ENCODE peak calls at places on chromosomes 2 and 18, in four cellular contexts. One of them, this sample, is unnamed.

GRCh38 chr2:120210234-120210781 is 12.9 kb downstream of the TMEM185B start:
- DNase-seq in K562: no peak
- DNase-seq in SK-N-SH: no peak
- DNase-seq in GM12878: no peak
- DNase-seq in this sample: no peak

GRCh38 chr2:120941571-120941970 is 205.9 kb downstream of the GLI2 start:
- DNase-seq in K562: no peak
- DNase-seq in GM12878: no peak
- DNase-seq in SK-N-SH: no peak
- DNase-seq in this sample: no peak

GRCh38 chr2:1876352-1876751 is 132.0 kb upstream of the PXDN start:
- DNase-seq in K562: no peak
- DNase-seq in SK-N-SH: no peak
- DNase-seq in GM12878: no peak
- DNase-seq in this sample: no peak

GRCh38 chr2:196066794-196067382 is 1.7 kb downstream of the DNAH7 start:
- DNase-seq in SK-N-SH: peak; percentile 47
- DNase-seq in K562: peak; percentile 36
- DNase-seq in GM12878: no peak
- DNase-seq in this sample: peak; percentile 19

GRCh38 chr18:58201728-58202405 is 157.8 kb downstream of the NEDD4L start:
- DNase-seq in GM12878: no peak
- DNase-seq in SK-N-SH: no peak
- DNase-seq in K562: no peak
- DNase-seq in this sample: no peak

GRCh38 chr18:60929966-60930365 is 403.3 kb upstream of the CDH20 start:
- DNase-seq in GM12878: no peak
- DNase-seq in K562: no peak
- DNase-seq in SK-N-SH: no peak
- DNase-seq in this sample: no peak

GRCh38 chr2:230410861-230411464 is 5.0 kb upstream of the SP100 start:
- DNase-seq in SK-N-SH: no peak
- DNase-seq in GM12878: no peak
- DNase-seq in K562: no peak
- DNase-seq in this sample: no peak

GRCh38 chr18:63376493-63377053 is 9.6 kb upstream of the KDSR start:
- DNase-seq in SK-N-SH: no peak
- DNase-seq in K562: no peak
- DNase-seq in GM12878: no peak
- DNase-seq in this sample: no peak

GRCh38 chr2:119475225-119475856 is 43.7 kb downstream of the TMEM37 start:
- DNase-seq in SK-N-SH: no peak
- DNase-seq in GM12878: no peak
- DNase-seq in K562: no peak
- DNase-seq in this sample: no peak

GRCh38 chr18:65336411-65336810 is 414.4 kb upstream of the CDH7 start:
- DNase-seq in GM12878: no peak
- DNase-seq in K562: no peak
- DNase-seq in SK-N-SH: no peak
- DNase-seq in this sample: no peak
- TF ChIP-seq REST in GM12878: no peak
- TF ChIP-seq REST in K562: no peak
- TF ChIP-seq REST in SK-N-SH: no peak
- TF ChIP-seq REST in this sample: no peak

DNA sequence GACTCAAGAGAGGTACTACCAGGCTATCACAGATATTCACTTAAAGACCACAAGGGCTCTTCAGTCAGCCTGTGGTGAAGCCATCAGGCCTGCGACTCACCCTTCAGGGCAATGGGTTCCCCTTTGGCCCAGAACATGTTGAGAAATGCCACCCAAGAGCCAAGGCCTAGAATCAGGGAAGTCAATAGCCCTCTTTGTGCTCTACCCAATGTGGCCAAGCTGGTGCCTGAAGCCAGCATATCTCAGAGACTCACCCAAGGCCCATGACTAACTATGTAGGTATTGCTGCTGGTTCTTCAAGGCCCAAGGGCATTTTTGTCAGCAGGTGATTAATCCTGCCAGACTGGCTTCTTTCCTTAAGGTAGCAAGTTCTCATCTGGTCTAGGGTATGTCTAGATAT is 338.9 kb upstream of the SETBP1 start:
- DNase-seq in GM12878: no peak
- DNase-seq in K562: no peak
- DNase-seq in SK-N-SH: no peak
- DNase-seq in this sample: no peak
- TF ChIP-seq SIN3A in GM12878: no peak
- TF ChIP-seq SIN3A in K562: no peak
- TF ChIP-seq SIN3A in SK-N-SH: no peak
- TF ChIP-seq SIN3A in this sample: no peak

DNA sequence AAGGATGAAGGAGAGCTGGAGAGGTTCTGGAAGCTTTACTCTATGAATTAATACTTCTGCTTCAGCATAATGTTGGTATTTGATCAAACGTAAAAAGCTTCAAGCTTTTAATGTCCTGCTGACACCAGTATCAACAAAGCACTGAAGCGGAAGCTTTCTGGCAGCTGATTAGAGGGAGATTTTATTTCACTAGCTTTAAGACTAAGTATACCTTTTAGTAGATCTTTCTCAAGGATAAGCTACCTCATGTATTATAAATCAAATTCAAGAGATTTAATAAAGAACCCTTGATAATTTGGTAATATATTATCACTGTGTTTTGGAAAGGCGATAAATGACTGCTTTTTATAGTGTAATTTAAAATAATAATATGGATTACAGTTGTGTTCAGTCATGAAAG is 128.0 kb upstream of the CD302 start:
- DNase-seq in GM12878: no peak
- DNase-seq in K562: no peak
- DNase-seq in SK-N-SH: no peak
- DNase-seq in this sample: no peak
- TF ChIP-seq POLR2AphosphoS5 in GM12878: no peak
- TF ChIP-seq POLR2AphosphoS5 in K562: no peak
- TF ChIP-seq POLR2AphosphoS5 in SK-N-SH: no peak
- TF ChIP-seq POLR2AphosphoS5 in this sample: no peak

GRCh38 chr2:64651590-64651989 is 2.1 kb downstream of the SERTAD2 start:
- DNase-seq in K562: no peak
- DNase-seq in SK-N-SH: no peak
- DNase-seq in GM12878: no peak
- DNase-seq in this sample: no peak

GRCh38 chr2:64654063-64654811 is 524 bp upstream of the SERTAD2 start:
- DNase-seq in SK-N-SH: no peak
- DNase-seq in GM12878: no peak
- DNase-seq in K562: no peak
- DNase-seq in this sample: peak; percentile 64

GRCh38 chr2:64652231-64653173 is 1.2 kb downstream of the SERTAD2 start:
- DNase-seq in GM12878: no peak
- DNase-seq in SK-N-SH: no peak
- DNase-seq in K562: peak; percentile 60
- DNase-seq in this sample: no peak

GRCh38 chr2:64654993-64655666 is 1.4 kb upstream of the SERTAD2 start:
- DNase-seq in K562: no peak
- DNase-seq in GM12878: no peak
- DNase-seq in SK-N-SH: no peak
- DNase-seq in this sample: no peak

GRCh38 chr2:64653174-64654062 is at the start of gene SERTAD2:
- DNase-seq in SK-N-SH: peak; percentile 98
- DNase-seq in GM12878: no peak
- DNase-seq in K562: peak; percentile 96
- DNase-seq in this sample: no peak
- TF ChIP-seq REST in SK-N-SH: no peak
- TF ChIP-seq REST in GM12878: peak; percentile 18
- TF ChIP-seq REST in K562: peak; percentile 25
- TF ChIP-seq REST in this sample: no peak

DNA sequence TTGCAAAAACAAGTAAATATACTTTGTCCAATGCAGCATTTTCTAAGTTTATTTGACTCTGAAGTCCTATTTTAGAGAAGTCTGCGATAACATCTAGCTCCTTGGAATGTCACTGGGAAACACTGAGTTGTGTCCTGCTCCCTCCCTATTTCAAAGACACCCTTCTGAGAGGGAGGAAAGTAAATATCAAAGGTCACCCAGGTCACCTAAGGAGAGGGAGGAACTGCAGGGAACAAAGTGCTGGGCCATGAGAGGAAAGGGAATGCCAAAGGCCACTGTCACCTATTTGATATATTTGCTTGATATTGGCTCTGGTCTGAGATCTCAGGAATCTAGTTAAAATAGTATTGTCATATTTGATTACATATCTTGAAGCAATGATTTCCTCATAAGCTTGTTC is 201.3 kb downstream of the GCA start:
- DNase-seq in SK-N-SH: no peak
- DNase-seq in K562: no peak
- DNase-seq in GM12878: no peak
- DNase-seq in this sample: no peak
- TF ChIP-seq SIN3A in SK-N-SH: no peak
- TF ChIP-seq SIN3A in K562: no peak
- TF ChIP-seq SIN3A in GM12878: no peak
- TF ChIP-seq SIN3A in this sample: no peak

GRCh38 chr18:49723648-49724180 is 89.6 kb downstream of the ACAA2 start:
- DNase-seq in GM12878: peak; percentile 43
- DNase-seq in K562: no peak
- DNase-seq in SK-N-SH: no peak
- DNase-seq in this sample: peak; percentile 79
- TF ChIP-seq POLR2AphosphoS5 in GM12878: no peak
- TF ChIP-seq POLR2AphosphoS5 in K562: no peak
- TF ChIP-seq POLR2AphosphoS5 in SK-N-SH: no peak
- TF ChIP-seq POLR2AphosphoS5 in this sample: peak; percentile 31

DNA sequence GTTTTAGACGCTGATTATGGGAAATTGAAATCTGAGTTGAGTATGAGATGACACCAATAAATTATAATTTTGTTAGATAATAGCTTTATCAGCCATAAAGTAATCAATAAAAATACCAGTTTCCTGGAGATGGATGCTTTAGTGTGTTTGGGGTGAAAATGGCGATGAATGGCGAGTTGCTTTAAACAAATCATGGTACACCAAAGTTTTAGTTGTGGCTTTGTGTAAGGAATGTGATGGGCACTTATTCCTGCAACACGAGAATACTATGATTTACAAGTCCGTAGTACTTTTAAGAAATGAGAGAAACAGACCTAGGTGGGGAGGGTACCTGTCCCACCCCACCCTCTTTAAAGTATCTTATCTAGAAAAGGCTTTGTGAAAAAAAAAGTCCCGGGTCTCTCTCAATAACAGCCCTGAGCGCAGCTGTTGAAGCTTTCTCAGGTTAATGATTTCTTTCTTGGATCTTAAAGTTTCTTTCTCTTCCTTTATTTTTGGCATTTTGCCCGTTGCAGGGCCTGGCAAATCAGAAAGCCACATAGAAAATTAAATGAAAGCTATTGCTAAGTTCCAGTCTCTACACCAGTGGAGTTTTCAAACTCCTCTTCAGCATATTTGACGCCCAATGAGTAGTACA is 1.5 kb upstream of the RRM2 start:
- DNase-seq in SK-N-SH: no peak
- DNase-seq in K562: no peak
- DNase-seq in GM12878: no peak
- DNase-seq in this sample: no peak
- TF ChIP-seq REST in SK-N-SH: no peak
- TF ChIP-seq REST in K562: no peak
- TF ChIP-seq REST in GM12878: no peak
- TF ChIP-seq REST in this sample: no peak

GRCh38 chr2:142914507-142915313 is 37.2 kb downstream of the KYNU start:
- DNase-seq in SK-N-SH: no peak
- DNase-seq in GM12878: peak; percentile 75
- DNase-seq in K562: no peak
- DNase-seq in this sample: no peak
- TF ChIP-seq SIN3A in SK-N-SH: no peak
- TF ChIP-seq SIN3A in GM12878: no peak
- TF ChIP-seq SIN3A in K562: no peak
- TF ChIP-seq SIN3A in this sample: no peak

This sample was measured in HCT116.